ENCODE peak calls at places on chromosome 18, in nine cellular contexts. S, X, T, K, G, W, D, N and C are unnamed samples. For H3K4me1, the result is how much of the 10 kb centered on the place peaks cover.

GRCh38 chr18:74571895-74572680 is 25.6 kb upstream of the ZNF407 start:
- DNase-seq in S (no peak), X (no peak), T (no peak), K (no peak), G (no peak), W (peak), D (no peak), N (no peak), C (no peak)

GRCh38 chr18:46388295-46388694 is 268.7 kb downstream of the LOXHD1 start:
- DNase-seq in S (no peak), X (no peak), T (no peak), K (no peak), G (no peak), W (no peak), D (no peak), N (no peak), C (no peak)

GRCh38 chr18:702957-703659 is 9.3 kb downstream of the ENOSF1 start:
- DNase-seq in S (no peak), X (peak), T (no peak), K (no peak), G (no peak), W (no peak), D (no peak), N (no peak), C (no peak)

GRCh38 chr18:47263828-47264314 is 12.4 kb upstream of the SKOR2 start:
- DNase-seq in S (no peak), X (no peak), T (no peak), K (no peak), G (no peak), W (no peak), D (no peak), N (no peak), C (no peak)

GRCh38 chr18:74299746-74300145 is 8.0 kb upstream of the CYB5A start:
- DNase-seq in S (no peak), X (no peak), T (no peak), K (no peak), G (no peak), W (no peak), D (no peak), N (no peak), C (no peak)

GRCh38 chr18:6578686-6579085 is 150.8 kb upstream of the ARHGAP28 start:
- DNase-seq in S (no peak), X (no peak), T (no peak), K (no peak), G (no peak), W (no peak), D (no peak), N (no peak), C (no peak)

GRCh38 chr18:6616981-6617380 is 112.5 kb upstream of the ARHGAP28 start:
- DNase-seq in S (no peak), X (no peak), T (no peak), K (no peak), G (no peak), W (no peak), D (no peak), N (no peak), C (no peak)

GRCh38 chr18:28167835-28168349 is 9.0 kb downstream of the CDH2 start:
- DNase-seq in S (no peak), X (no peak), T (no peak), K (no peak), G (no peak), W (no peak), D (no peak), N (no peak), C (no peak)

GRCh38 chr18:79637921-79638855 is 41.4 kb upstream of the CTDP1 start:
- DNase-seq in S (no peak), X (no peak), T (no peak), K (no peak), G (no peak), W (no peak), D (peak), N (no peak), C (no peak)

GRCh38 chr18:63850010-63850409 is 37.5 kb upstream of the SERPINB2 start:
- DNase-seq in S (peak), X (peak), T (peak), K (no peak), G (no peak), W (no peak), D (no peak), N (no peak), C (no peak)

GRCh38 chr18:45109271-45109670 is 428.6 kb downstream of the SETBP1 start:
- DNase-seq in S (no peak), X (no peak), T (no peak), K (no peak), G (no peak), W (no peak), D (no peak), N (no peak), C (no peak)

GRCh38 chr18:61666876-61667590 is 225.8 kb downstream of the RNF152 start:
- DNase-seq in S (no peak), X (no peak), T (no peak), K (no peak), G (no peak), W (no peak), D (no peak), N (no peak), C (no peak)

GRCh38 chr18:37419272-37419671 is 146.3 kb downstream of the CELF4 start:
- DNase-seq in S (no peak), X (no peak), T (no peak), K (no peak), G (no peak), W (no peak), D (no peak), N (no peak), C (no peak)

GRCh38 chr18:62452280-62452824 is 70.5 kb upstream of the ZCCHC2 start:
- DNase-seq in S (no peak), X (peak), T (no peak), K (no peak), G (no peak), W (no peak), D (no peak), N (no peak), C (no peak)

GRCh38 chr18:56217406-56217805 is 421.0 kb downstream of the TXNL1 start:
- DNase-seq in S (no peak), X (no peak), T (no peak), K (no peak), G (no peak), W (no peak), D (no peak), N (no peak), C (no peak)

GRCh38 chr18:45291616-45292612 is 323.4 kb upstream of the SLC14A2 start:
- DNase-seq in S (no peak), X (peak), T (no peak), K (no peak), G (no peak), W (no peak), D (no peak), N (no peak), C (no peak)

GRCh38 chr18:79248495-79249078 is 147.1 kb upstream of the NFATC1 start:
- DNase-seq in S (no peak), X (no peak), T (no peak), K (no peak), G (no peak), W (no peak), D (no peak), N (no peak), C (no peak)

GRCh38 chr18:58541789-58542425 is 87.0 kb downstream of the ALPK2 start:
- DNase-seq in S (no peak), X (peak), T (peak), K (no peak), G (no peak), W (no peak), D (no peak), N (no peak), C (no peak)

GRCh38 chr18:2827076-2827475 is 19.7 kb upstream of the EMILIN2 start:
- DNase-seq in S (no peak), X (no peak), T (no peak), K (no peak), G (no peak), W (no peak), D (no peak), N (no peak), C (no peak)

GRCh38 chr18:36828157-36828629 is 609 bp downstream of the TPGS2 start:
- DNase-seq in S (peak), X (peak), T (peak), K (no peak), G (peak), W (peak), D (no peak), N (peak), C (no peak)

GRCh38 chr18:25168011-25168410 is 184.0 kb downstream of the ZNF521 start:
- DNase-seq in S (no peak), X (no peak), T (no peak), K (no peak), G (no peak), W (no peak), D (no peak), N (no peak), C (no peak)

DNA sequence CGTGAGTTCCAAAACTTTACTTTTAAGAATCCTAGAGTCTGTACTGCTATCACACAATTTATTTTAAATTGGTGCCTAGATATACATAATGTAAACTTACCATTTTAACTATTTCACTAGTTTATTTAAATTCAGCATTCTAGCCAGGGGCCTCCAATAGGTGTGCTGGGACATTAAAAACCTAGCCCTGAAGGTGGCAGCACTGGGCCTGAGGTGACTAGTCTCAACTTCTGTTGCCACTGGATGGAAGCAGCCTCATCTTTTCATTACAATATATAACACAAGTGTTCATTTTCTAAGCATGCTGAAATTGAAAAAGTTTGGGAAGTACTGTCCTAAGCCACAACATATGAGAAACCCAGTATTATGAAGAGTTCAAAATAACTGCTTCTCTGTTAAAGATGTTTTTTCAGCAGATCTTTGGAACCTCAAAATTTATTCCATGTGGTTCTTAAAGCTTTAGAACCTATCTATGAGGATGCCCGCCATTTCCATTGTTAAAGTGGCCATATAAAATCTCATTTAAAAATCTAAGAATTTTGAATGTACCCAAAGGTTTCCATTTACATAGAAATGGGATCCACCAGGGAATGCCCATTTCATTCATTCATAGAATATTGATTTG is 2.9 kb upstream of the RBBP8 start:
- DNase-seq in S (peak), X (peak), T (peak), K (peak), G (peak), W (peak), D (peak), N (peak), C (peak)
- H3K27ac ChIP-seq in S (no peak), X (no peak), T (no peak), K (no peak), G (no peak), W (no peak), D (no peak), N (no peak), C (no peak)

GRCh38 chr18:8610442-8610801 is 1.2 kb downstream of the RAB12 start:
- DNase-seq in S (no peak), X (peak), T (no peak), K (no peak), G (no peak), W (no peak), D (no peak), N (peak), C (no peak)
- H3K4me1 ChIP-seq in S (under half), X (under half), T (under half), K (under half), G (half or more), W (under half), D (half or more), N (under half), C (half or more)

DNA sequence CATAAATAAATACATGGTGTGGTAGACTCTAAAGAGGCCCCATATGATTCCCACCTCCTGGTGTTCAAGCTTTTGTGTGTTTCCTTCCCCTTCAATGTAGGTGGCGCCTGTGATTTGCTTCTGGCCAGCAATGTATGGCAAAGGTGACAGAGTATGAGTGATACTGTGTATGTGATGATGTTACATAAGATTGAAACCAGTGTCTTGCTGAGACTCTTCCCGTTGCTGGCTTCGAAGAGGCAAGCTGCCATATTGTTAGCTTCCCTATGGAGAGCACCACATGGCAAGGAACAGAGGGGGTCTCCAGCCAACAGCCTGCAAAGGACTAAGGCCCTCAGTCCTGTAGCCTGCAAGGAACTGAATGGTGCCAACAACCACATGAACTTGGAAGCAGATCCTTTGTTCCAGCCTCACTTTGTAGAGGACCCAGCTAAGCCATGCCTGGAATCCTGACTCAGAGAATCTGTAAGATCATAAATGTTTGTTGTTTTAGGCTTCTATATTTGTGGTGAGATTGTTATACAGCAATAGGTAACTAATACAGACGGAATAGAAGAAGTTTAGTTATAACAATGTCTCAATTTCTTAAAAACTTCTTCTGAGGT is 1.7 kb upstream of the SMAD4 start:
- DNase-seq in S (no peak), X (no peak), T (peak), K (no peak), G (no peak), W (no peak), D (no peak), N (peak), C (no peak)
- H3K4me3 ChIP-seq in S (no peak), X (no peak), T (no peak), K (no peak), G (peak), W (peak), D (no peak), N (no peak), C (no peak)

GRCh38 chr18:11710578-11710977 is 21.5 kb downstream of the GNAL start:
- DNase-seq in S (no peak), X (no peak), T (no peak), K (no peak), G (no peak), W (no peak), D (no peak), N (no peak), C (no peak)

GRCh38 chr18:11713756-11714155 is 24.7 kb downstream of the GNAL start:
- DNase-seq in S (no peak), X (no peak), T (no peak), K (no peak), G (no peak), W (no peak), D (no peak), N (no peak), C (no peak)

GRCh38 chr18:11719050-11719449 is 30.0 kb downstream of the GNAL start:
- DNase-seq in S (no peak), X (no peak), T (no peak), K (no peak), G (no peak), W (no peak), D (no peak), N (no peak), C (no peak)

GRCh38 chr18:11719621-11720020 is 30.6 kb downstream of the GNAL start:
- DNase-seq in S (no peak), X (no peak), T (no peak), K (no peak), G (no peak), W (no peak), D (no peak), N (no peak), C (no peak)

GRCh38 chr18:11714244-11714918 is 25.3 kb downstream of the GNAL start:
- DNase-seq in S (no peak), X (no peak), T (no peak), K (no peak), G (no peak), W (no peak), D (no peak), N (no peak), C (no peak)
- H3K27ac ChIP-seq in S (no peak), X (no peak), T (no peak), K (no peak), G (no peak), W (no peak), D (no peak), N (no peak), C (no peak)

GRCh38 chr18:48814490-48815181 is 136.1 kb downstream of the SMAD7 start:
- DNase-seq in S (no peak), X (no peak), T (no peak), K (peak), G (no peak), W (no peak), D (peak), N (peak), C (no peak)

GRCh38 chr18:48816554-48816953 is 134.2 kb downstream of the SMAD7 start:
- DNase-seq in S (no peak), X (no peak), T (no peak), K (peak), G (no peak), W (no peak), D (peak), N (peak), C (no peak)

GRCh38 chr18:48817021-48817461 is 133.7 kb downstream of the SMAD7 start:
- DNase-seq in S (no peak), X (no peak), T (no peak), K (peak), G (no peak), W (no peak), D (peak), N (peak), C (no peak)

GRCh38 chr18:48815182-48815520 is 135.6 kb downstream of the SMAD7 start:
- DNase-seq in S (no peak), X (no peak), T (no peak), K (peak), G (no peak), W (no peak), D (no peak), N (no peak), C (no peak)

GRCh38 chr18:48815581-48816324 is 135.0 kb downstream of the SMAD7 start:
- DNase-seq in S (no peak), X (no peak), T (no peak), K (peak), G (no peak), W (no peak), D (peak), N (peak), C (no peak)
- H3K4me1 ChIP-seq in S (under half), X (under half), T (under half), K (under half), G (under half), W (under half), D (under half), N (under half), C (under half)